ENCODE peak calls at places on chromosomes 7 and 10, in four cellular contexts. One of them, this sample, is unnamed.

GRCh38 chr7:88985309-88985708 is 189.8 kb upstream of the TEX47 start:
- DNase-seq in K562: no peak
- DNase-seq in GM12878: no peak
- DNase-seq in HepG2: no peak
- DNase-seq in this sample: peak

GRCh38 chr7:134478707-134479106 is 19.8 kb upstream of the AKR1B1 start:
- DNase-seq in K562: no peak
- DNase-seq in GM12878: no peak
- DNase-seq in HepG2: no peak
- DNase-seq in this sample: no peak

GRCh38 chr7:10474048-10474447 is 499.6 kb upstream of the PHF14 start:
- DNase-seq in K562: no peak
- DNase-seq in GM12878: no peak
- DNase-seq in HepG2: peak
- DNase-seq in this sample: no peak

GRCh38 chr7:7867835-7868234 is 100.8 kb upstream of the GLCCI1 start:
- DNase-seq in K562: no peak
- DNase-seq in GM12878: no peak
- DNase-seq in HepG2: no peak
- DNase-seq in this sample: no peak

GRCh38 chr7:124930173-124930623 is 573 bp upstream of the POT1 start:
- DNase-seq in K562: no peak
- DNase-seq in GM12878: no peak
- DNase-seq in HepG2: no peak
- DNase-seq in this sample: no peak

GRCh38 chr7:82319674-82320118 is 123.9 kb downstream of the CACNA2D1 start:
- DNase-seq in K562: no peak
- DNase-seq in GM12878: no peak
- DNase-seq in HepG2: no peak
- DNase-seq in this sample: no peak

GRCh38 chr7:133051066-133051465 is 30.8 kb downstream of the CHCHD3 start:
- DNase-seq in K562: no peak
- DNase-seq in GM12878: no peak
- DNase-seq in HepG2: no peak
- DNase-seq in this sample: no peak

GRCh38 chr10:6580279-6581029 is 378 bp upstream of the PRKCQ start:
- DNase-seq in K562: peak
- DNase-seq in GM12878: no peak
- DNase-seq in HepG2: peak
- DNase-seq in this sample: peak

GRCh38 chr10:102072867-102073527 is 7.8 kb downstream of the HPS6 start:
- DNase-seq in K562: peak
- DNase-seq in GM12878: no peak
- DNase-seq in HepG2: peak
- DNase-seq in this sample: peak
- TF ChIP-seq CBFB in K562: no peak
- TF ChIP-seq CBFB in GM12878: no peak
- TF ChIP-seq CBFB in HepG2: no peak
- TF ChIP-seq CBFB in this sample: no peak

DNA sequence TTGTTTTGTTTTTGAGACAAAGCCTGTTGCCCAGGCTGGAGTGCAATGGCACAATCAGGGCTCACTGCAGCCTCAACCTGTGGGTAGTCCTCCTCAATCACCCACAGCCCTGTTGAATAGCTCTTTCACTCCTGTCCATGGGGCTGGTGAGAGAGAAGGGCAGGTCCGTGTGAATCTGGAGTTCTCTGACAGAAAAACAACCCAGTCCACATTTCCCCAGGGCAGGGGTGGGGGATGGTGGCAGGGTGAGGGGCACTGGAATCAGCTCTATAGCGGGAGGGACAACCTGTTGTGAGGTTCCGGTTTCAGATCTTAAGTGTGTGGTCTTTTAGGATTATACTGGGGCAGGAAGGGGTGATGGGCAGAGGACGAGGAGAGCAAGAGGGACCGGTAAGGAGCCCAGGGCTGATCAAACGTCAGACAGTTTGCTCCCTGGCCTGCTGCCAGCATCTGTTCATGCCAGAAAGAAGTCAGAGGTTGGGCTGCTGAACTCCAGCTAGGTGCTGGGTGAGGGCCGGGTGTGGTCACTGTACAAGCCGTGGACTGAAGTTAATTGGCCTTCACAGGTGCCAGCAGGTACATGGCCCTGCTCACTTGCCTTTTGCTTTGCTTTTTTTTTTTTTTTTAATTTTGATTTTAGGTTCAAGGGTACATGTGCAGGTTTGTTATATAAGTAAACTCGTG is 33.2 kb upstream of the MKRN1 start:
- DNase-seq in K562: peak
- DNase-seq in GM12878: no peak
- DNase-seq in HepG2: peak
- DNase-seq in this sample: no peak
- TF ChIP-seq CBFB in K562: no peak
- TF ChIP-seq CBFB in GM12878: no peak
- TF ChIP-seq CBFB in HepG2: no peak
- TF ChIP-seq CBFB in this sample: no peak

GRCh38 chr10:15244635-15245197 is 76.2 kb upstream of the NMT2 start:
- DNase-seq in K562: peak
- DNase-seq in GM12878: no peak
- DNase-seq in HepG2: no peak
- DNase-seq in this sample: no peak

GRCh38 chr10:15245530-15245929 is 77.0 kb upstream of the NMT2 start:
- DNase-seq in K562: peak
- DNase-seq in GM12878: no peak
- DNase-seq in HepG2: peak
- DNase-seq in this sample: peak
- TF ChIP-seq CBFB in K562: no peak
- TF ChIP-seq CBFB in GM12878: no peak
- TF ChIP-seq CBFB in HepG2: no peak
- TF ChIP-seq CBFB in this sample: no peak

DNA sequence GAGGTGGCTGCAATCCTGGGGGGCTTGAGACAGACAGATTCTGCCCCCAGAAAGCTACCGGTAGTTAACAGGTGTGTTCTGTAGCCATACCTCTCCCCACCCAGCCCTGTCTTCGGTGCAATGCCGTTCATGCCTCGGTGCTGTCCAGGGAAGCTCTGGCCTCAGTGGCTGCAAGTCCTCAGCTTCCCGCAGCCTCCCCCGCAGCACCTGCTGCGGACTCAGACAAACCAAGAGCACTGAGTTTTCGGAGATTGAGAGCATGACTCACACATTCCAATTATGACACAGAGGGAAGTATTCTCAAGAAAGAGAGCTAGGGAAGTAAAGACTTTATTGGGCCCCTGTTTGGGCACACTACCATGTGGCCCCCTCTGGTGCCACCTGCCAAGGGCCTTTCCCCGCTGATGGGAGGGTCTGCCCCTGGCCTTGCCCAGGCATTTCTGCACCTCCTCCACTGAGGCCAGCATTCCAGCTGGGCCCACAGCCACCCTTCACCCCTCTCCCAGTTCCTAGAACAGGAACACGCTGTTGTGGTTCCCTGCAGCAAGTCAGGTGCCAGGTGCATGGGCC is 30.2 kb upstream of the EZH2 start:
- DNase-seq in K562: peak
- DNase-seq in GM12878: no peak
- DNase-seq in HepG2: no peak
- DNase-seq in this sample: no peak
- TF ChIP-seq CBFB in K562: no peak
- TF ChIP-seq CBFB in GM12878: no peak
- TF ChIP-seq CBFB in HepG2: no peak
- TF ChIP-seq CBFB in this sample: no peak

GRCh38 chr7:116242177-116242576 is 31.8 kb downstream of the TES start:
- DNase-seq in K562: no peak
- DNase-seq in GM12878: no peak
- DNase-seq in HepG2: no peak
- DNase-seq in this sample: no peak
- TF ChIP-seq CBFB in K562: no peak
- TF ChIP-seq CBFB in GM12878: no peak
- TF ChIP-seq CBFB in HepG2: no peak
- TF ChIP-seq CBFB in this sample: no peak

This sample was measured in WTC11.